ENCODE peak calls at places on chromosomes 6 and 20, in seven cellular contexts. Q is SK-N-SH, G is HepG2, H is GM12878, Z is K562, J is HCT116, E is H1. P is an unnamed sample.

GRCh38 chr20:52094693-52095092 is 96.9 kb downstream of the ZFP64 start:
- DNase-seq in Q (no peak), J (no peak), Z (no peak), E (no peak), H (no peak), G (no peak), P (no peak)

GRCh38 chr6:842141-842540 is 149.2 kb upstream of the EXOC2 start:
- DNase-seq in H (no peak), J (no peak), G (no peak), E (no peak), Q (no peak), Z (no peak), P (no peak)

GRCh38 chr6:31945507-31946369 is at the start of gene CFB:
- DNase-seq in J (no peak), Z (peak), Q (no peak), E (no peak), H (no peak), G (peak), P (peak)

GRCh38 chr6:40611912-40612311 is 24.7 kb upstream of the LRFN2 start:
- DNase-seq in Q (no peak), G (no peak), E (no peak), J (no peak), Z (no peak), H (no peak), P (no peak)

GRCh38 chr6:158021814-158022748 is 40.4 kb downstream of the SYNJ2 start:
- DNase-seq in J (no peak), H (no peak), G (no peak), E (no peak), Q (no peak), Z (no peak), P (no peak)

GRCh38 chr6:131258816-131259476 is 123.7 kb downstream of the AKAP7 start:
- DNase-seq in E (no peak), G (no peak), H (no peak), J (peak), Q (no peak), Z (no peak), P (no peak)

GRCh38 chr6:162151050-162151658 is 576.4 kb downstream of the PRKN start:
- DNase-seq in H (no peak), E (no peak), J (no peak), Z (no peak), Q (no peak), G (no peak), P (no peak)

GRCh38 chr20:58001381-58001780 is 227.1 kb downstream of the ANKRD60 start:
- DNase-seq in H (no peak), J (no peak), E (no peak), G (no peak), Q (peak), Z (no peak), P (no peak)

GRCh38 chr6:5050009-5050408 is 35.1 kb upstream of the PPP1R3G start:
- DNase-seq in Z (no peak), J (no peak), H (no peak), Q (no peak), G (no peak), E (no peak), P (no peak)

GRCh38 chr6:9482030-9482731 is 932.7 kb downstream of the TFAP2A start:
- DNase-seq in Q (no peak), J (peak), Z (no peak), G (no peak), E (no peak), H (no peak), P (peak)

GRCh38 chr6:137846772-137847313 is 20.2 kb upstream of the TNFAIP3 start:
- DNase-seq in H (no peak), J (no peak), G (no peak), Z (peak), Q (no peak), E (no peak), P (no peak)

GRCh38 chr6:108363756-108364356 is 69.0 kb downstream of the AFG1L start:
- DNase-seq in G (no peak), H (no peak), Z (no peak), E (no peak), J (no peak), Q (no peak), P (no peak)

GRCh38 chr6:151018035-151018434 is 152.5 kb downstream of the MTHFD1L start:
- DNase-seq in Q (no peak), H (no peak), J (peak), Z (no peak), E (no peak), G (no peak), P (no peak)

GRCh38 chr6:43801489-43802181 is 31.6 kb downstream of the VEGFA start:
- DNase-seq in Z (no peak), H (no peak), E (no peak), G (no peak), J (no peak), Q (no peak), P (no peak)

GRCh38 chr20:2364014-2364413 is 16.7 kb upstream of the TGM6 start:
- DNase-seq in Z (no peak), E (no peak), Q (no peak), H (no peak), J (no peak), G (no peak), P (no peak)

GRCh38 chr20:32040142-32040953 is 11.7 kb upstream of the HCK start:
- DNase-seq in J (no peak), E (no peak), Z (no peak), G (no peak), Q (no peak), H (no peak), P (peak)

GRCh38 chr6:13380761-13381160 is 52.4 kb upstream of the TBC1D7 start:
- DNase-seq in J (no peak), E (no peak), H (no peak), Q (no peak), G (no peak), Z (peak), P (no peak)

GRCh38 chr20:17679786-17680127 is 2.3 kb downstream of the RRBP1 start:
- DNase-seq in H (no peak), J (no peak), Q (no peak), E (no peak), Z (no peak), G (no peak), P (no peak)
- TF ChIP-seq JUND in H (no peak), J (no peak), Q (no peak), E (no peak), Z (no peak), G (no peak), P (no peak)

GRCh38 chr6:2982464-2983121 is 11.2 kb upstream of the SERPINB6 start:
- DNase-seq in J (no peak), Z (no peak), E (no peak), H (no peak), G (no peak), Q (no peak), P (no peak)

GRCh38 chr6:2977799-2978558 is 6.6 kb upstream of the SERPINB6 start:
- DNase-seq in J (no peak), H (no peak), Z (no peak), E (no peak), Q (no peak), G (no peak), P (no peak)

GRCh38 chr6:2978923-2979322 is 7.6 kb upstream of the SERPINB6 start:
- DNase-seq in G (no peak), Q (no peak), Z (no peak), J (no peak), E (no peak), H (no peak), P (no peak)

GRCh38 chr6:2979819-2980464 is 8.6 kb upstream of the SERPINB6 start:
- DNase-seq in G (no peak), H (no peak), E (no peak), Q (no peak), Z (peak), J (no peak), P (no peak)

DNA sequence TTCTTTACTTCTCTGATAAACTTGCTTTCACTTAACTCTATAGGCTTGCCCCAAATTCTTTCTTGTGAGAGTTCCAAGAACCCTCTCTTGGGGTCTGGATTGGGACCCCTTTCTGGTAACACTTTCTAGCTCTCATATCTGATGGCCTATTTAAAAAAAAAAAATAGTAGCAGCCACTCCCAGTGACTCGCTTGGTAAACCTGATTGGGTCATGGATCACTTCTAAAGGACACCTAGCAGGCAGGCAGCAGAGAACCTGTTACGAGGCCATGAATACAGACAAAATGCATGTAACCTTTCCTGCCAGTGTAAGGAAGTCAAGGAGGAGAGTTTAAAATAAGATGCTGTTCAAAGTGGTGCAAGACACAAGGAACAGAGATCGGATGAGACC is 9.1 kb upstream of the SERPINB6 start:
- DNase-seq in E (no peak), Q (no peak), G (no peak), H (no peak), Z (no peak), J (no peak), P (no peak)
- TF ChIP-seq JUND in E (no peak), Q (no peak), G (no peak), H (no peak), Z (no peak), J (no peak), P (no peak)

DNA sequence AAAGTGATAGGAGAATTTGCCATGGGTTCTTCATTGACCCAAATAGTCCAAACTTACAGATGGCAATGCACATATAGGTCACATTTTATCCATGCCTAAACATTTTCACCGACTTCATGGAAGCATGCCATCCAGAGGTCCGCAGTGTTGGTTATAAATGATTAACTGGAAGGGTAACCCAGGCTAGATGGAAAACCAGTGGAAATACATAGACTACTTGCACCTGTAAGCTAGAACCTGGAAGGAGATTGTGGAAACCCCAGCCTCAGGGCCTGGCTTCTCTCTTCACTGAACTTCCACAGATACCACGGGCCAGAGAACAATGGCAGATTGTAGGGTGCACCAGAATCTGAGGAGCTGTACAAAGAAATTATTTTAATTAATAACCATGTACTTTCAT is 103.7 kb upstream of the SYNDIG1 start:
- DNase-seq in Z (no peak), G (no peak), E (no peak), J (no peak), H (no peak), Q (no peak), P (no peak)
- TF ChIP-seq JUND in Z (no peak), G (no peak), E (no peak), J (no peak), H (no peak), Q (no peak), P (no peak)

DNA sequence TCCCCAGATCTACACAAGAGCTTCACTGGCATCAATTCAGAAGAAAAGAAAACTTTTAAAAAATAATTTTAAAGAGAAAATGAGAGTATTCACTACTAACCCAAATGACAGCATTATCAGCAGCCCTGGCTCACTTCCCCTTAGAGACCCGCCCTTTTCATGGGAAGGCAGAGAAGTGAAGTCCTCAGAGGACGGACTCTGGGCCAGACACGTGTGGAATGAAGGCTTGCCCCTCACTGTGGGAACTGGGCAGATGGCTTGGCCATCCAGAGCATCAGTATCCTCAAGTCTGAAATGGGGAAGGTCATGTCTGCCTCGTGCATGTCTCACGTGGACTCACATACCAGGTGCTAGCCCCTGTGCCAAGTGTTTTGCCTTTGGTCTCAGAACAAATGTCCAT is 63.5 kb downstream of the JAG1 start:
- DNase-seq in Q (no peak), H (no peak), J (no peak), Z (no peak), E (no peak), G (no peak), P (no peak)
- TF ChIP-seq JUND in Q (no peak), H (no peak), J (no peak), Z (no peak), E (no peak), G (no peak), P (no peak)